ENCODE peak calls at places on chromosomes 5 and 9, in eight cellular contexts. G is DND-41, S is left ventricle myocardium inferior, U is coronary artery, M is fibroblast of the aortic adventitia, D is kidney epithelial cell, O is NB4, J is uterus. W is an unnamed sample.
A peak's percentile ranks its signal among the peaks of the same experiment; 100 is the strongest.

GRCh38 chr9:133580416-133580738 is 28.8 kb downstream of the FAM163B start:
- DNase-seq in D (no peak), J (no peak), S (no peak), O (no peak), G (no peak), M (no peak), U (no peak), W (no peak)

GRCh38 chr5:79069488-79070001 is at the start of the genes BHMT2 and DMGDH:
- DNase-seq in U (no peak), S (peak; percentile 34), O (peak; percentile 47), G (no peak), J (peak; percentile 21), D (no peak), M (no peak), W (no peak)

GRCh38 chr9:134433101-134433500 is 106.8 kb downstream of the RXRA start:
- DNase-seq in J (peak; percentile 55), U (no peak), S (no peak), O (no peak), D (no peak), G (no peak), M (peak; percentile 31), W (no peak)

GRCh38 chr5:64516216-64516615 is 10.4 kb downstream of the RGS7BP start:
- DNase-seq in O (no peak), U (no peak), S (no peak), D (no peak), G (no peak), M (no peak), J (no peak), W (no peak)

GRCh38 chr9:14103115-14103514 is 210.8 kb downstream of the NFIB start:
- DNase-seq in O (no peak), J (no peak), M (peak; percentile 63), D (no peak), S (no peak), U (no peak), G (no peak), W (no peak)

GRCh38 chr9:33835625-33836260 is 18.8 kb downstream of the UBE2R2 start:
- DNase-seq in D (no peak), U (no peak), J (no peak), G (no peak), M (no peak), O (no peak), S (no peak), W (no peak)

GRCh38 chr9:27572918-27573698 is at the start of gene C9orf72:
- DNase-seq in O (peak; percentile 80), U (peak; percentile 91), D (no peak), M (no peak), G (peak; percentile 83), S (peak; percentile 80), J (peak; percentile 74), W (no peak)

GRCh38 chr5:174516741-174517140 is 207.6 kb upstream of the MSX2 start:
- DNase-seq in S (no peak), U (no peak), G (no peak), D (no peak), O (no peak), J (no peak), M (no peak), W (no peak)

GRCh38 chr5:146055432-146055831 is 49.9 kb downstream of the PLAC8L1 start:
- DNase-seq in G (no peak), M (no peak), O (no peak), U (no peak), D (no peak), S (no peak), J (no peak), W (no peak)

GRCh38 chr5:95925939-95926338 is 35.7 kb downstream of the ELL2 start:
- DNase-seq in D (no peak), U (no peak), O (no peak), J (no peak), M (no peak), G (no peak), S (no peak), W (no peak)

GRCh38 chr9:711761-712523 is 129.6 kb upstream of the DMRT1 start:
- DNase-seq in M (no peak), D (no peak), J (no peak), S (no peak), O (no peak), U (peak; percentile 58), G (no peak), W (no peak)

GRCh38 chr9:98075332-98075805 is 18.8 kb downstream of the NANS start:
- DNase-seq in D (no peak), M (peak; percentile 77), G (no peak), U (no peak), J (no peak), S (no peak), O (no peak), W (no peak)

GRCh38 chr9:121088576-121088975 is 13.8 kb downstream of the CNTRL start:
- DNase-seq in U (no peak), S (no peak), D (no peak), G (no peak), J (no peak), O (peak; percentile 70), M (no peak), W (no peak)

GRCh38 chr5:123344819-123345426 is 78.3 kb downstream of the CEP120 start:
- DNase-seq in O (peak; percentile 10), U (no peak), J (peak; percentile 24), M (peak; percentile 75), G (no peak), D (no peak), S (no peak), W (no peak)

GRCh38 chr5:108381034-108381954 is 604 bp downstream of the FBXL17 start:
- DNase-seq in O (peak; percentile 79), J (peak; percentile 42), D (no peak), S (peak; percentile 85), U (peak; percentile 88), M (peak; percentile 44), G (peak; percentile 78), W (peak; percentile 94)

GRCh38 chr5:163459465-163459887 is 426 bp downstream of the NUDCD2 start:
- DNase-seq in O (no peak), G (no peak), U (no peak), D (no peak), S (no peak), M (peak; percentile 16), J (no peak), W (no peak)

GRCh38 chr5:7394889-7395431 is 978 bp upstream of the ADCY2 start:
- DNase-seq in U (no peak), D (no peak), G (no peak), O (no peak), S (no peak), J (no peak), M (no peak), W (peak; percentile 87)
- TF ChIP-seq CTCF in U (no peak), D (no peak), G (no peak), O (no peak), S (no peak), J (no peak), M (no peak), W (no peak)

GRCh38 chr5:92562065-92562464 is 1019.0 kb downstream of the NR2F1-AS1 start:
- DNase-seq in J (no peak), U (no peak), S (no peak), D (no peak), G (no peak), O (no peak), M (no peak), W (no peak)

GRCh38 chr5:92560698-92561361 is 1020.2 kb downstream of the NR2F1-AS1 start:
- DNase-seq in S (no peak), D (peak; percentile 67), J (no peak), U (no peak), M (peak; percentile 78), G (no peak), O (no peak), W (no peak)

GRCh38 chr5:92559331-92559730 is 1021.7 kb downstream of the NR2F1-AS1 start:
- DNase-seq in D (no peak), M (no peak), J (no peak), O (no peak), S (no peak), G (no peak), U (no peak), W (no peak)

GRCh38 chr5:92561362-92562006 is 1019.5 kb downstream of the NR2F1-AS1 start:
- DNase-seq in O (no peak), S (no peak), G (no peak), J (no peak), M (no peak), D (no peak), U (no peak), W (no peak)

GRCh38 chr5:92559743-92560142 is 1021.3 kb downstream of the NR2F1-AS1 start:
- DNase-seq in M (peak; percentile 72), J (no peak), G (no peak), S (no peak), U (no peak), D (peak; percentile 35), O (no peak), W (no peak)
- H3K4me3 ChIP-seq in M (no peak overlapping the region), J (no peak overlapping the region), G (no peak overlapping the region), S (no peak overlapping the region), U (no peak overlapping the region), D (no peak overlapping the region), O (no peak overlapping the region), W (no peak overlapping the region)

GRCh38 chr9:93909242-93909616 is 45.9 kb downstream of the BARX1 start:
- DNase-seq in D (no peak), M (no peak), J (no peak), O (no peak), U (no peak), S (no peak), G (no peak), W (no peak)

GRCh38 chr9:93910196-93910595 is 45.0 kb downstream of the BARX1 start:
- DNase-seq in G (no peak), O (no peak), D (no peak), M (no peak), U (no peak), S (no peak), J (no peak), W (no peak)

GRCh38 chr9:93911136-93911745 is 43.9 kb downstream of the BARX1 start:
- DNase-seq in G (no peak), S (no peak), M (no peak), D (no peak), O (no peak), U (no peak), J (no peak), W (no peak)

GRCh38 chr9:93911871-93912554 is 43.1 kb downstream of the BARX1 start:
- DNase-seq in S (peak; percentile 55), U (no peak), J (peak; percentile 19), O (no peak), M (no peak), D (no peak), G (no peak), W (no peak)

GRCh38 chr9:93910598-93910997 is 44.6 kb downstream of the BARX1 start:
- DNase-seq in D (no peak), M (no peak), G (no peak), J (no peak), S (no peak), U (no peak), O (peak; percentile 8), W (no peak)
- TF ChIP-seq CTCF in D (no peak), M (no peak), G (no peak), J (no peak), S (no peak), U (no peak), O (peak; percentile 9), W (no peak)

DNA sequence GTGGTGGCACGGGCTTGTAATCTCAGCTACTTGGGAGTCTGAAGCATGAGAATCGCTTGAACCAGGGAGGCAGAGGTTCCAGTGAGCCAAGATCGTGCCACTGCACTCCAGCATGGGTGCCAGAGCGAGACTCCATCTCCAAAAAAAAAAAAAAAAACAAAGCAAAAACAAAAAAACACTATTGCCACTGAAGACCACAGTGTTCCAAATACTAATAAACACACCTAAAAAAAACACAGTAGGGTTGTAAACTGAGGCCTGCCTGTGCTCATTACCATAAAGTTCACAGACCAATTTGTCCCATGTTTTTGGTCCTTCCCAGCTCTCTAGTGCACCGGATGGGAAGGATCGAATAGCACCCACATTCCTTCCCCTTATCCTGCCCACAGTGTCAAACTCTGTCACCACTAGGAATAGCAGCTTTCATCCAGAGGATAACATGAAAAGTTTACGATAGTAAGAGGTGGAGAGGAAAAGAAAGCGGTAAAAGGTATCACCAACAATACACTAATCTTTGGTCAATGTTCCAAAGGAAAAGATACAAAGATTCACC is 49.2 kb downstream of the MYO10 start:
- DNase-seq in S (no peak), U (no peak), G (no peak), M (no peak), D (no peak), J (no peak), O (no peak), W (no peak)
- H3K4me3 ChIP-seq in S (no peak overlapping the region), U (peak overlapping the region; percentile 28), G (no peak overlapping the region), M (no peak overlapping the region), D (no peak overlapping the region), J (no peak overlapping the region), O (no peak overlapping the region), W (no peak overlapping the region)

W was measured in lower leg skin.